ENCODE peak calls at places on chromosomes 3 and 15, in nine cellular contexts. V, X, N, Z, Q, B, F, H and J are unnamed samples.
A peak's percentile ranks its signal among the peaks of the same experiment; 100 is the strongest.

GRCh38 chr3:133943639-133944131 is 48.0 kb upstream of the RAB6B start:
- DNase-seq in Q (no peak), Z (no peak), N (no peak), F (peak; percentile 88), H (peak; percentile 87), V (peak; percentile 98), B (peak; percentile 59), X (no peak), J (peak; percentile 27)

GRCh38 chr3:112656045-112656444 is 15.1 kb upstream of the CCDC80 start:
- DNase-seq in V (peak; percentile 41), B (no peak), Q (no peak), N (no peak), Z (no peak), H (no peak), X (no peak), F (peak; percentile 42), J (no peak)

GRCh38 chr3:60932669-60933068 is 318.6 kb downstream of the FHIT start:
- DNase-seq in B (no peak), X (no peak), V (no peak), H (no peak), F (peak; percentile 45), N (no peak), Q (no peak), Z (no peak), J (no peak)

GRCh38 chr15:100959066-100960050 is 40.2 kb downstream of the LRRK1 start:
- DNase-seq in N (no peak), F (peak; percentile 31), Q (no peak), Z (no peak), V (no peak), X (no peak), H (no peak), B (no peak), J (no peak)

GRCh38 chr3:35389907-35390306 is 249.4 kb upstream of the ARPP21 start:
- DNase-seq in F (no peak), H (no peak), B (no peak), N (no peak), V (no peak), Q (no peak), Z (no peak), X (no peak), J (no peak)

GRCh38 chr3:141840737-141841544 is 35.5 kb upstream of the ATP1B3 start:
- DNase-seq in Q (no peak), N (no peak), X (no peak), F (peak; percentile 58), V (no peak), B (no peak), Z (no peak), H (no peak), J (no peak)

GRCh38 chr3:149245738-149246451 is 24.3 kb upstream of the CP start:
- DNase-seq in H (no peak), N (peak; percentile 42), X (no peak), F (peak; percentile 86), Z (no peak), Q (no peak), B (no peak), V (peak; percentile 54), J (peak; percentile 56)

GRCh38 chr3:82163907-82164520 is 402.6 kb upstream of the GBE1 start:
- DNase-seq in H (no peak), Z (peak; percentile 73), B (no peak), N (no peak), Q (no peak), V (peak; percentile 18), X (no peak), F (peak; percentile 62), J (no peak)

GRCh38 chr3:113405180-113405579 is 36.1 kb downstream of the CFAP44 start:
- DNase-seq in X (no peak), Q (no peak), H (no peak), B (no peak), Z (no peak), F (peak; percentile 32), V (peak; percentile 62), N (peak; percentile 10), J (no peak)

GRCh38 chr3:48437812-48438211 is 2.1 kb downstream of the CCDC51 start:
- DNase-seq in N (peak; percentile 21), X (no peak), Z (no peak), Q (no peak), H (no peak), V (no peak), B (no peak), F (no peak), J (no peak)

DNA sequence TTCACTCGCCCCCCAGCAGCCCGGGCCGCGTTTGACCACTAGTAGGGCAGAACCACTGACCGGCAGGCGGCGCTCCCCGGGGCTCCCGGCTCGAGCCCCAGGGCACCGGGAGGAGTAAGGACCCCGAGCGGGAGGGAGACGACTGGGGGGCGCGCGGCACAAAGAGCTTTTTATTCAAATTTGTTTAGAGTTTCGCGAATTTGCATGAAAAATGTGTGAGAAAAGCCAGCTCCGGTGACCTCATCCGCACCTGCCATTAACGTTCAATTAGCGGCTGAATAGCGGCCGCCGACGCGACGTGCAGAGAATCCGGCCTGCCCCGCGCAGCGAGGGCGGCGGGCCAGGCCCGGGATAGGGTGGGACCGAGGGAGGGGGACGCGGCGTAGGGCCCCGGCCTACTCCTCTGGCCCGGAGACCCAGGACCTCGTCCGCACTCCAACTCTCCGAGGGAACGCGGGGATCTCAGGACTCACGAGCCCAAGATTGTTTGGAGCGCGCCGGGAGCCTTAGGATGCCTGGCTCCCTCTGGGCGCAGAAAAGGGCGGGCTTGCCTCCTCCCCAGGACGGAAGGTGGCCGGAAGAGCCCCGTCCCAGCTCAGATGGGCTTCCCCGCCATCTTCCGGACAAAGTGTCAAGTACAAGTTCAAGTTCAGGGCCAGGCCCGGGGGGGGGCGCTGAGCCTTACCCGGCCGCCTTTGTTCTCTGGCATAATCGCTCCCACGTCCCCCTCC is 64.9 kb upstream of the POLG start:
- DNase-seq in V (no peak), X (no peak), H (no peak), B (no peak), F (peak; percentile 57), Z (peak; percentile 74), Q (peak; percentile 52), N (peak; percentile 86), J (no peak)
- TF ChIP-seq CTCF in V (no peak), X (peak; percentile 46), H (peak; percentile 45), B (no peak), F (peak; percentile 58), Z (peak; percentile 73), Q (peak; percentile 30), N (peak; percentile 63), J (peak; percentile 49)

DNA sequence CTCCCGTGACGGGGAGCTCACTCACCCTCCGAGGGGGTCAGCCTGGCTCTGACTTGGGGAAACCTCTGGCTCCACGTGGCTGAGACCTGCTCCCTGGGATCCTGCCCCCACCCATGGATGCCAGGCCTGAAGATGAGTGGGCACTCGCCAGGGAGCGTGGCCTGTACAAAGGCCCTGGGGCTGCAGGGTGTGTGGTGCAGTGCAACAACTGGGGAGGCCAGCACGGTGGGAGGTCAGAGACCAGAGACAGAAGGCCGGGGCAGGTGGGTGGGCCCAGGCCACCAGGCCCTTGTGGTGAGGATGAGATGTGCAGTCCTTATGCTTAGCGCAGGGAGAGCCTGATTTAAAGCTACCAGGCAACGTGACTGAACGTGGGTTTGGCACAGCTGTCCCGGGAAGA is 5.0 kb downstream of the DNAJB8 start:
- DNase-seq in X (no peak), B (no peak), Q (no peak), F (no peak), H (no peak), Z (no peak), N (no peak), V (no peak), J (no peak)
- TF ChIP-seq CTCF in X (no peak), B (no peak), Q (no peak), F (no peak), H (no peak), Z (peak; percentile 10), N (no peak), V (no peak), J (no peak)

GRCh38 chr3:140205598-140205997 is 270.6 kb downstream of the CLSTN2 start:
- DNase-seq in Z (no peak), F (no peak), B (no peak), X (no peak), V (no peak), N (no peak), Q (no peak), H (no peak), J (no peak)
- TF ChIP-seq CTCF in Z (no peak), F (no peak), B (no peak), X (no peak), V (no peak), N (no peak), Q (no peak), H (no peak), J (no peak)

GRCh38 chr3:129936757-129937156 is 37.8 kb upstream of the TRH start:
- DNase-seq in N (no peak), F (peak; percentile 30), Q (no peak), X (no peak), B (no peak), H (peak; percentile 6), Z (peak; percentile 28), V (peak; percentile 28), J (no peak)

GRCh38 chr3:129938140-129938930 is 36.2 kb upstream of the TRH start:
- DNase-seq in F (no peak), V (no peak), Z (peak; percentile 11), Q (no peak), N (no peak), B (no peak), X (no peak), H (no peak), J (no peak)

GRCh38 chr3:129940086-129940485 is 34.4 kb upstream of the TRH start:
- DNase-seq in V (no peak), Q (no peak), N (no peak), Z (no peak), H (no peak), X (no peak), F (no peak), B (no peak), J (no peak)

GRCh38 chr3:129934234-129935123 is 40.0 kb upstream of the TRH start:
- DNase-seq in Z (peak; percentile 68), H (no peak), V (peak; percentile 16), Q (peak; percentile 55), F (peak; percentile 42), X (no peak), N (peak; percentile 59), B (no peak), J (no peak)

DNA sequence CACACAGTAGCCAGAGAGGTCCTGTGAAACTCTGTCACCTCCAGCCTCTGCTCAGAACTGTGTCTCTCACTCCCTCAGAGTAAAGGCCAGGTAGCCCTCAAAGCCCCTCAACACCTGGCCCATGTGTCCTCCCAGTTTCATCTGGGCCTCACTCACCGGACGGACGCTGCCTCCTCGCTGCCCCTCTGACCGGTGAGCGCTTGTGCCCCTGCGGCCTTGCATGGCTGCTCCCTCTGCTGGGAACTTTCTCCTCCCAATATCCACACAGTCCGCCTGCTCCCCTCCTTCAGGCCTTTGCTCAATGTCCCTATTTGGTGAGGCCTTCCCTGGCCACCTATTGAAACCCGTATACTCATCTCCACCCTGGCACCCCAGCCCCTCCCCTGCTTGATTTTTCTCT is 36.8 kb upstream of the TRH start:
- DNase-seq in N (no peak), Z (peak; percentile 51), H (no peak), B (no peak), V (no peak), Q (peak; percentile 21), F (no peak), X (no peak), J (no peak)
- TF ChIP-seq CTCF in N (no peak), Z (no peak), H (no peak), B (no peak), V (no peak), Q (no peak), F (no peak), X (no peak), J (no peak)